ENCODE peak calls at places on chromosomes 2 and 18, in five cellular contexts. Z is GM23248, A is SK-N-SH, V is PC-3, O is neural progenitor cell. F is an unnamed sample.

GRCh38 chr2:172869861-172870260 is 134.2 kb downstream of the RAPGEF4 start:
- DNase-seq in Z (no peak), O (no peak), A (no peak), V (peak; percentile 60), F (no peak)

GRCh38 chr2:67256892-67257291 is 140.2 kb upstream of the ETAA1 start:
- DNase-seq in Z (peak; percentile 18), V (peak; percentile 81), A (no peak), O (no peak), F (no peak)

GRCh38 chr2:202871161-202872141 is at the start of gene ICA1L:
- DNase-seq in V (peak; percentile 62), A (peak; percentile 90), O (peak; percentile 95), Z (peak; percentile 85), F (no peak)

GRCh38 chr2:69917854-69918253 is 2.9 kb downstream of the MXD1 start:
- DNase-seq in O (no peak), V (peak; percentile 77), A (no peak), Z (peak; percentile 93), F (peak; percentile 10)

GRCh38 chr2:159124441-159124911 is 156.0 kb downstream of the TANC1 start:
- DNase-seq in Z (peak; percentile 94), O (no peak), V (peak; percentile 75), A (no peak), F (peak; percentile 75)

GRCh38 chr18:61336766-61337165 is 3.5 kb downstream of the CDH20 start:
- DNase-seq in O (no peak), A (no peak), V (no peak), Z (no peak), F (no peak)

GRCh38 chr18:65468881-65469280 is 281.9 kb upstream of the CDH7 start:
- DNase-seq in V (no peak), A (no peak), Z (no peak), O (no peak), F (no peak)

GRCh38 chr2:30738141-30738911 is 68.9 kb downstream of the CAPN13 start:
- DNase-seq in A (peak; percentile 69), V (no peak), O (no peak), Z (no peak), F (no peak)

GRCh38 chr18:3219621-3220335 is at the start of gene MYOM1:
- DNase-seq in Z (no peak), O (no peak), V (no peak), A (no peak), F (no peak)

GRCh38 chr2:240182476-240182875 is 42.0 kb upstream of the OTOS start:
- DNase-seq in Z (no peak), V (no peak), A (no peak), O (no peak), F (no peak)

GRCh38 chr2:191114403-191114886 is 36.3 kb downstream of the STAT4 start:
- DNase-seq in A (no peak), O (no peak), V (no peak), Z (peak; percentile 45), F (no peak)

DNA sequence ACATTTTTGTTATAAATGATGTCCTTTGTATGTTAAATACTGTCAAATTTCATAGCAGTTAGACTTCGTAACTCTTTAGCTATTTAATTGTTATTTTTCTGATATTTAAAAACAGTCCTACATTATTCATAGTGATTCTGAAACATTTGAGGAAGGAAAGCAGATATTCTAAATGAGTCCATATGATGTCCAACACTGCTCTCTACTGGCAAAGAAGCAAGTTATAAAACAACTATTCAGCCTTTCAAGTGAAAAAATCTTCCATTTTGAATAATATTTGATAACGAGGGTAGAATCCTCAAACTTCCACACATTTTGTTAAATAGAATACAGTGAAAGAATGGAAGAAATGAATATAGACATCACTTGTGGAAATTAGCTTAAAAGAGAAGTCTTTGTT is 220.8 kb downstream of the GULP1 start:
- DNase-seq in V (peak; percentile 65), A (peak; percentile 14), O (peak; percentile 40), Z (peak; percentile 77), F (no peak)
- TF ChIP-seq EZH2phosphoT487 in V (no peak), A (no peak), O (no peak), Z (no peak), F (no peak)

GRCh38 chr2:205644018-205644417 is 38.3 kb upstream of the NRP2 start:
- DNase-seq in A (no peak), Z (peak; percentile 45), V (peak; percentile 68), O (no peak), F (no peak)
- H2AFZ ChIP-seq in A (no peak overlapping the region), Z (no peak overlapping the region), V (peak overlapping the region; percentile 21), O (no peak overlapping the region), F (no peak overlapping the region)

DNA sequence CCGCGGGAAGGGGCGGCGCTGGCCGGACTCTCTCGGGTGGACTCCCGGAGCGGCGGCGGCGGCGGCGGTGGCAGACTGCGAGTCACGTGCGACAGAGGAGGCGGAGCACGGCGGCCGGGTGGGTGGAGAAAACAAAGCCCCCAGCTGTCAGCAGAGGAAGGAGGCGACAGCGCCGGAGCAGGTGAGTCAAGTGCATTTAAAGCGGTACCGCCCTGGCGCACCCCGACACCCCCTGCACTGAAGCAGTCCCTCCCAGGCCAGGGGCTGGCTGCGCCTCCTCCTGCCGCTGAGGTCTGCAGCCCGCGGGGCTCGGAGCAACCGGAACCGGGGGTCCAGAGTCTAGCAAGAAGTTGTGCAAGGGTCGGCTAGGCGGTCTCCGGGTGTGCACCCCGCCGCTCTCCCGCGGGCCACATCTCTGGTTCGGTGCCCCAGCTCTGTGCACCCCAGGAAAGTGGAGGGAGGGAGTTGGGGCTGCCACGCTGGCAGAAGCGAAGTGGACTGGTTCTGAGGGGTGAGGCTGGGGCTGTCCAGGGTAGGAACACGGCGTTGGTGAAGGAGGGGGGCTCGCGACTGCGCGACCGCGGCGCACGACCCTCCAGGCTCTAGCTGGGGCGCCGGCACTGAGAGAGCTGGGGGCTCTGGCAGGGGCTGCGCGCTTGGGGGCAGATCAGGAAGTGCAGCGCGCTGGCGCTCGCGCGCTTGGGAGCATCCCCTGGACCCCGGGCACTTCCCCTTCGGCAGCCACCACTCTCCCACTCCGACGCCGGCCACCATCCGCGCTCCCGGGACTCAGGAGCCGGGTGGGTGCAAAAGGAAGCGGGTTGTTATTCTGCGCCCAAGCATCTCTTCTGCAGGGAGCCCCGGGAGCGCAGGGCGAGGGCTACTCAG is 64.1 kb upstream of the MAPRE2 start:
- DNase-seq in V (no peak), Z (peak; percentile 58), A (peak; percentile 86), O (peak; percentile 78), F (no peak)
- TF ChIP-seq EZH2phosphoT487 in V (no peak), Z (peak; percentile 12), A (peak; percentile 5), O (peak; percentile 9), F (no peak)

GRCh38 chr2:63837036-63837594 is 4.6 kb upstream of the UGP2 start:
- DNase-seq in O (no peak), Z (no peak), V (peak; percentile 27), A (no peak), F (no peak)
- H2AFZ ChIP-seq in O (no peak overlapping the region), Z (no peak overlapping the region), V (no peak overlapping the region), A (no peak overlapping the region), F (no peak overlapping the region)

F was measured in HCT116.